ENCODE peak calls at places on chromosomes 13 and 19, in five cellular contexts. G is endothelial cell of umbilical vein, B is IMR-90, V is left ventricle myocardium inferior, E is GM12864. O is an unnamed sample.

GRCh38 chr13:31035162-31035951 is 102.9 kb downstream of the TEX26 start:
- DNase-seq in B (peak), G (no peak), E (no peak), V (no peak), O (no peak)

GRCh38 chr13:99750951-99751350 is 220.6 kb downstream of the ZIC5 start:
- DNase-seq in V (no peak), G (no peak), E (no peak), B (no peak), O (no peak)

GRCh38 chr19:2814426-2814825 is 5.2 kb upstream of the ZNF554 start:
- DNase-seq in G (no peak), B (no peak), V (no peak), E (no peak), O (no peak)

GRCh38 chr13:113404723-113405471 is 41.0 kb upstream of the GRTP1 start:
- DNase-seq in G (no peak), B (no peak), V (no peak), E (no peak), O (no peak)

GRCh38 chr13:60230593-60230992 is 66.9 kb upstream of the DIAPH3 start:
- DNase-seq in E (peak), V (no peak), G (no peak), B (peak), O (peak)

GRCh38 chr19:6958786-6959185 is 62.4 kb downstream of the MBD3L2B start:
- DNase-seq in V (no peak), B (no peak), E (no peak), G (no peak), O (no peak)

GRCh38 chr13:111325941-111326620 is 5.6 kb downstream of the TEX29 start:
- DNase-seq in G (no peak), B (no peak), E (no peak), V (no peak), O (no peak)

GRCh38 chr19:41263042-41263849 is 926 bp upstream of the HNRNPUL1 start:
- DNase-seq in V (peak), E (peak), B (peak), G (no peak), O (no peak)

GRCh38 chr13:113123226-113124150 is 889 bp downstream of the F10 start:
- DNase-seq in B (no peak), G (no peak), E (no peak), V (no peak), O (no peak)

GRCh38 chr13:110756268-110756667 is 42.8 kb downstream of the ING1 start:
- DNase-seq in V (no peak), B (peak), E (no peak), G (peak), O (peak)

GRCh38 chr13:48096670-48097069 is 1.8 kb upstream of the MED4 start:
- DNase-seq in G (no peak), B (no peak), V (no peak), E (no peak), O (no peak)

GRCh38 chr19:33132425-33132824 is 511 bp downstream of the WDR88 start:
- DNase-seq in E (no peak), B (no peak), G (no peak), V (no peak), O (no peak)

GRCh38 chr13:92804926-92805325 is 421.7 kb upstream of the GPC6 start:
- DNase-seq in V (no peak), E (no peak), B (no peak), G (no peak), O (no peak)

GRCh38 chr19:15115080-15115479 is 7.9 kb downstream of the SYDE1 start:
- DNase-seq in V (peak), G (no peak), E (no peak), B (peak), O (no peak)

GRCh38 chr13:106701810-106702341 is 133.9 kb upstream of the ARGLU1 start:
- DNase-seq in E (no peak), G (peak), V (peak), B (no peak), O (no peak)

GRCh38 chr13:37486171-37486661 is 112.4 kb downstream of the POSTN start:
- DNase-seq in E (no peak), B (no peak), G (peak), V (no peak), O (no peak)

GRCh38 chr13:42040730-42041016 is 7.8 kb upstream of the DGKH start:
- DNase-seq in V (no peak), E (no peak), B (no peak), G (no peak), O (no peak)

GRCh38 chr19:33302974-33303790 is 848 bp upstream of the CEBPA start:
- DNase-seq in E (no peak), G (peak), B (peak), V (peak), O (no peak)

GRCh38 chr19:48770223-48770622 is 14.9 kb downstream of the FGF21 start:
- DNase-seq in E (no peak), V (no peak), B (no peak), G (no peak), O (peak)

DNA sequence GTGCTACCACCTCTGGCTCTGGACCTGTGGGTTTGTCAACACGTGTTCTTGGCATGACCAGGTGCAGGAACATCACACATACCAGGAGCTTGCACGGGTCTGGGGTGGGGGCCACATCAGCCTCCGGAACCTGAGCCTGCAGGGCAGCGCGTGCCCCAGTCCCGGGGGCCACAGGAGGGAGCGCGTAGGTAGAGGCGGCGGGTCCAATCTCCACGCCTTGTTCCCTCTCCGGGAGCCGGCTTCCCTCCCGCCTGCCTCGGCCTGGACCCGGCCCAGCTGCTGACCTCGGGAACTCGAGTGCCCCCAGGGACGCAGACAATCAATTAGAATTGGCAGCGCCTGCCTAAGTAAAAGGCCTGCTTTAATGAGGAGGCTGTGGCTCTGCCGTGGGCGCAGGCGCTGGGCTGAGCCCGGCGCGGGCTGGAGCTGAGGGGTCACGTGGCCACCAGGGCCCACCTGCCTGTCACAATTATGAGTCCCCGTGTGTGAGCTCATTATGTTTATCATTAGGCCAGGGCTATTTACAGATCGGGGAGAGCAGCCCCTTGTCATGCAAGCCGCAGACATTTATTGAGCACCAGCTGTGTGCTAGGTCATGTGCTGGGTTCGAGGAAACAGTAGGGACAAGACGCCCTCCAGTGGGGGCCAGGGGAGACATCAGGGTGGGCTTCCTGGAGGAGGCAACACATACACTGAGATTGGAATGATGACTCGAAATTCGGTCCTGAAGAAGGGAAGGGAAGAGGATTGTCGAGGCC is 32.2 kb upstream of the TNFAIP8L1 start:
- DNase-seq in E (no peak), B (no peak), G (peak), V (peak), O (no peak)
- H3K4me3 ChIP-seq in E (no peak), B (no peak), G (no peak), V (peak), O (peak)

DNA sequence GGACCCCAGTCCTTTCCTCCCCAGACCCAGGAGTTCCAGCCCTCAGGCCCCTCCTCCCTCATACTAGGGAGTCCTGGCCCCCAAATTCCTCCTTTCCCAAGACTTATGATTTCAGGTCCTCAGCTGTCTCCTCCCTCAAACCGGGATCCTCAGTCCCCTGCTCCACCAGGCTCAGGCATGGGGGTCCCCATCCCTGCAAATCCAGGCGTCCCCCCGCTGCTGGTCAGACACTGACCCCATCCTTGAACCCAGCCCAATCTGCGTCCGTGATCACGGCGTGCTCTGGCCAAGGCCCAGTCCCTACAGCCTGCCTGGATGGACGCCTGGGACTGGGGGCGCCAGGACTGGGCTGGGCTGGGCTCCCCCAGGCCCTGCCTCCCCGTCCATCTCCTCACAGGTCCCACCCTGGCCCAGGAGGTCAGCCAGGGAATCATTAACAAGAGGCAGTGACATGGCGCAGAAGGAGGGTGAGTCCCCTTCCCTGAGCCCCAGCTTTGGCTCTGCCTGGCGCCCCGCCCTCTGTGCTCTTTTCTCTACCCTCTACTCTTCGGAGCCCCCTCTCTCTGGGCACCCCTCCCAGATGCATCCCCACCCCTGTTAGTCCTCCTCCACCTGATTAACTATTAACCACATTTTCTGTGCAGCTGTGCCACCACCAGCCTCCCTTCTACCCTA is 672 bp downstream of the HPN start:
- DNase-seq in E (no peak), G (no peak), B (no peak), V (no peak), O (no peak)
- TF ChIP-seq CTCF in E (no peak), G (no peak), B (no peak), V (no peak), O (no peak)

GRCh38 chr19:10407102-10407501 is 3.8 kb upstream of the CDC37 start:
- DNase-seq in B (no peak), E (no peak), V (no peak), G (no peak), O (no peak)

GRCh38 chr19:10406191-10406590 is 2.8 kb upstream of the CDC37 start:
- DNase-seq in B (no peak), V (no peak), G (no peak), E (no peak), O (no peak)

GRCh38 chr19:10403137-10404021 is at the start of gene CDC37:
- DNase-seq in E (peak), G (peak), B (peak), V (peak), O (peak)

GRCh38 chr19:10402441-10403038 is 802 bp downstream of the CDC37 start:
- DNase-seq in E (no peak), B (no peak), G (peak), V (peak), O (no peak)

GRCh38 chr19:10404888-10405808 is 1.8 kb upstream of the CDC37 start:
- DNase-seq in V (no peak), G (no peak), B (no peak), E (no peak), O (no peak)
- H3K4me3 ChIP-seq in V (peak), G (no peak), B (peak), E (peak), O (peak)

GRCh38 chr19:1618157-1619093 is 13.2 kb upstream of the UQCR11 start:
- DNase-seq in B (no peak), V (no peak), G (no peak), E (no peak), O (no peak)
- TF ChIP-seq CTCF in B (peak), V (peak), G (peak), E (peak), O (peak)

GRCh38 chr13:29676941-29677452 is 81.5 kb upstream of the SLC7A1 start:
- DNase-seq in E (no peak), G (no peak), B (peak), V (no peak), O (no peak)
- H3K4me3 ChIP-seq in E (no peak), G (no peak), B (no peak), V (no peak), O (no peak)

GRCh38 chr19:29664753-29665214 is 477 bp upstream of the PLEKHF1 start:
- DNase-seq in B (no peak), G (no peak), E (no peak), V (no peak), O (no peak)
- TF ChIP-seq CTCF in B (no peak), G (no peak), E (peak), V (peak), O (no peak)

DNA sequence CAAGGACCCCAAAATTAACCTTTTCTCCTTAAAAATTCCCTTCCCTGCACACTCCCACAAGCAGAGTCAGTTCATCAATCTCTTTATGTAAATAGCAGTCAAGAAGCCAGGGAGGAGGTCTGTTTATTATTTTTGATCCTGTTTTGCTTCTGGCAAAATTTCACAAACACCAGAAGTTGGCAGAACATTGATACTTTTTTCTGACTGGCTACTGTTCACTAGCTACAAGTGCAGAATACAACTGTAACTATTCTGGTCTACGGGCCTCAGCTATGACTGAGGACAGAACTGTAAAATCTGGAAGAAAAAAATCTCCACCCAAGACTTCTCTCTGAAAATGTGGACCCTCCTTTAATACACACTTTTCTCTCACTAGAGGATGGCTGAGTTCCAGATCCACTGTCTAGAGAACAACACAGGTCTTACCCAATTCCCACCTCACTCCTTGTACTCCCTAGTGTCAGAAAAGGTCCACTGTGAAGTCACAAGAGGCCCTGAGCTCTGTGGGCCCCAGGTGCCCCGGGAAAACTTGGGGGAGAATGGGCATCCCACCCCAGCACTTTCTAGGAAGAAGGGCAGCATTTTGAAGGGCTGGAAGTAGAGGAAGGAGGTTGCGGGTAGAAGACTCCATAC is 14.5 kb downstream of the STARD13 start:
- DNase-seq in B (peak), V (no peak), G (no peak), E (no peak), O (no peak)
- H3K4me3 ChIP-seq in B (no peak), V (no peak), G (no peak), E (no peak), O (no peak)

GRCh38 chr13:109750376-109750775 is 36.0 kb downstream of the IRS2 start:
- DNase-seq in G (no peak), E (no peak), B (no peak), V (no peak), O (no peak)
- TF ChIP-seq CTCF in G (no peak), E (no peak), B (no peak), V (no peak), O (no peak)

O was measured in retinal pigment epithelial cell.